ENCODE peak calls at places on chromosomes 6 and 20, in ten cellular contexts. Y is activated T-helper 1 cell treated with anti-CD3 and anti-CD28 coated beads, Interleukin-12 subunit alpha, Interleukin-12 subunit beta, Interleukin-2, Interleukin-4 antibody, amounts not matched to agents 30 ng/mL and 10 ng/mL and 1 ng/mL, durations not matched to agents 14 hours and 24 hours and 36 hours; H is heart right ventricle; R is ELF-1; L is Caki2; V is A549; F is DMS153; P is activated CD4-positive, alpha-beta memory T cell treated with anti-CD3 and anti-CD28 coated beads, Interleukin-2, amount 10 ng/mL, durations not matched to agents 7 days and 5 days; K is stimulated activated CD4-positive, alpha-beta T cell treated with anti-CD3 and anti-CD28 coated beads, Interleukin-4, amount 100 ng/mL, for 24 hours; Q is skeletal muscle cell. T is an unnamed sample.

GRCh38 chr6:151916680-151917164 is 109.2 kb downstream of the ESR1 start:
- DNase-seq in Y (no peak), H (no peak), R (no peak), L (no peak), V (no peak), F (no peak), P (no peak), K (no peak), Q (peak; percentile 46), T (no peak)

GRCh38 chr6:28220164-28221133 is 4.6 kb upstream of the ZSCAN9 start:
- DNase-seq in Y (no peak), H (no peak), R (no peak), L (no peak), V (no peak), F (no peak), P (no peak), K (no peak), Q (no peak), T (no peak)

GRCh38 chr6:132357120-132357519 is 44.2 kb downstream of the MOXD1 start:
- DNase-seq in Y (no peak), H (no peak), R (no peak), L (no peak), V (no peak), F (no peak), P (no peak), K (no peak), Q (no peak), T (no peak)

GRCh38 chr6:71906813-71907212 is 20.5 kb downstream of the RIMS1 start:
- DNase-seq in Y (no peak), H (no peak), R (no peak), L (no peak), V (no peak), F (no peak), P (no peak), K (no peak), Q (no peak), T (no peak)

GRCh38 chr6:4612636-4613171 is 163.5 kb upstream of the CDYL start:
- DNase-seq in Y (no peak), H (no peak), R (no peak), L (no peak), V (no peak), F (no peak), P (no peak), K (no peak), Q (peak; percentile 92), T (no peak)

GRCh38 chr6:102204336-102204735 is 810.8 kb downstream of the GRIK2 start:
- DNase-seq in Y (no peak), H (no peak), R (no peak), L (no peak), V (no peak), F (no peak), P (no peak), K (no peak), Q (no peak), T (no peak)

GRCh38 chr6:82013561-82014275 is 233.8 kb downstream of the IBTK start:
- DNase-seq in Y (no peak), H (peak; percentile 20), R (no peak), L (no peak), V (no peak), F (no peak), P (no peak), K (no peak), Q (peak; percentile 81), T (no peak)

GRCh38 chr6:137115653-137116052 is 57.8 kb downstream of the IL22RA2 start:
- DNase-seq in Y (no peak), H (no peak), R (no peak), L (no peak), V (no peak), F (peak; percentile 56), P (no peak), K (no peak), Q (no peak), T (no peak)

GRCh38 chr20:257419-257818 is at the start of gene DEFB132:
- DNase-seq in Y (no peak), H (no peak), R (no peak), L (no peak), V (no peak), F (no peak), P (no peak), K (no peak), Q (no peak), T (no peak)

GRCh38 chr6:159979136-159979874 is 10.4 kb downstream of the IGF2R start:
- DNase-seq in Y (peak; percentile 58), H (no peak), R (peak; percentile 72), L (no peak), V (no peak), F (peak; percentile 91), P (peak; percentile 74), K (peak; percentile 71), Q (peak; percentile 48), T (no peak)

GRCh38 chr20:50848341-50848808 is 53.5 kb downstream of the BCAS4 start:
- DNase-seq in Y (no peak), H (no peak), R (no peak), L (no peak), V (no peak), F (no peak), P (no peak), K (no peak), Q (no peak), T (no peak)

GRCh38 chr6:166050559-166050958 is 117.1 kb downstream of the TBXT start:
- DNase-seq in Y (no peak), H (no peak), R (peak; percentile 34), L (no peak), V (no peak), F (no peak), P (no peak), K (no peak), Q (no peak), T (no peak)

GRCh38 chr6:6825153-6825847 is 236.8 kb downstream of the LY86 start:
- DNase-seq in Y (no peak), H (no peak), R (peak; percentile 36), L (no peak), V (no peak), F (peak; percentile 40), P (no peak), K (no peak), Q (no peak), T (no peak)

GRCh38 chr6:85544776-85545175 is 48.9 kb downstream of the SNX14 start:
- DNase-seq in Y (no peak), H (no peak), R (no peak), L (no peak), V (no peak), F (no peak), P (no peak), K (no peak), Q (no peak), T (no peak)

GRCh38 chr6:35363293-35363750 is 21.0 kb downstream of the PPARD start:
- DNase-seq in Y (no peak), H (peak; percentile 44), R (peak; percentile 29), L (no peak), V (no peak), F (no peak), P (no peak), K (no peak), Q (peak; percentile 92), T (peak; percentile 86)

T was measured in K562.